ENCODE peak calls at places on chromosomes 5 and 9, in seven cellular contexts. N is nucleus accumbens; X is ACHN; Y is epithelial cell of proximal tubule; D is B cell; J is stimulated activated CD8-positive, alpha-beta memory T cell treated with anti-CD3 and anti-CD28 coated beads, Interleukin-7, amount 100 ng/mL, for 24 hours; R is activated CD4-positive, alpha-beta T cell treated with anti-CD3 and anti-CD28 coated beads for 48 hours. E is an unnamed sample.
A peak's percentile ranks its signal among the peaks of the same experiment; 100 is the strongest.

GRCh38 chr5:136329791-136330190 is 35.6 kb downstream of the TRPC7 start:
- DNase-seq in R (no peak), X (no peak), N (no peak), D (no peak), Y (no peak), J (no peak), E (no peak)

GRCh38 chr9:85182381-85182780 is 512.9 kb downstream of the NTRK2 start:
- DNase-seq in R (no peak), N (no peak), Y (no peak), X (no peak), J (no peak), D (no peak), E (no peak)

GRCh38 chr9:113219972-113220371 is 1.1 kb downstream of the FKBP15 start:
- DNase-seq in X (peak; percentile 32), J (no peak), Y (no peak), R (peak; percentile 28), N (no peak), D (no peak), E (no peak)

GRCh38 chr5:56142233-56142619 is 90.9 kb downstream of the ANKRD55 start:
- DNase-seq in J (no peak), X (no peak), N (no peak), Y (no peak), R (no peak), D (no peak), E (no peak)

GRCh38 chr9:116718111-116718510 is 31.0 kb downstream of the TRIM32 start:
- DNase-seq in N (no peak), X (no peak), Y (no peak), R (no peak), J (no peak), D (no peak), E (no peak)

GRCh38 chr9:28456886-28457285 is 883.6 kb upstream of the C9orf72 start:
- DNase-seq in X (no peak), D (no peak), N (no peak), R (no peak), Y (no peak), J (no peak), E (no peak)

GRCh38 chr5:178310130-178310865 is 77.7 kb upstream of the PHYKPL start:
- DNase-seq in Y (no peak), D (no peak), X (no peak), N (no peak), R (no peak), J (no peak), E (no peak)

GRCh38 chr5:1521671-1522600 is 1.8 kb downstream of the LPCAT1 start:
- DNase-seq in X (peak; percentile 39), J (no peak), R (no peak), Y (no peak), D (peak; percentile 28), N (no peak), E (no peak)

GRCh38 chr5:148920646-148921288 is 94.4 kb downstream of the ADRB2 start:
- DNase-seq in D (no peak), X (no peak), Y (no peak), J (no peak), N (no peak), R (no peak), E (no peak)

GRCh38 chr9:106862946-106863740 is at the start of gene ZNF462:
- DNase-seq in D (no peak), X (peak; percentile 81), J (no peak), N (peak; percentile 53), R (peak; percentile 6), Y (no peak), E (peak; percentile 43)

GRCh38 chr9:131121346-131121745 is 4.0 kb upstream of the NUP214 start:
- DNase-seq in X (no peak), J (no peak), Y (no peak), N (no peak), D (no peak), R (no peak), E (no peak)

GRCh38 chr9:126650830-126651341 is 37.2 kb downstream of the LMX1B start:
- DNase-seq in Y (no peak), D (no peak), R (no peak), N (no peak), X (no peak), J (no peak), E (no peak)

E was measured in A549.